ENCODE peak calls at places on chromosomes 16 and 17, in five cellular contexts. One of them, this sample, is unnamed.

GRCh38 chr16:81697321-81697885 is 81.7 kb upstream of the PLCG2 start:
- DNase-seq in endothelial cell: peak; percentile 59
- DNase-seq in T-helper 9 cell: peak; percentile 18
- DNase-seq in Caco-2: peak; percentile 67
- DNase-seq in hypothalamus: peak; percentile 34
- DNase-seq in this sample: no peak

GRCh38 chr17:79045001-79045729 is 21.2 kb downstream of the C1QTNF1 start:
- DNase-seq in endothelial cell: no peak
- DNase-seq in T-helper 9 cell: no peak
- DNase-seq in Caco-2: no peak
- DNase-seq in hypothalamus: no peak
- DNase-seq in this sample: no peak

GRCh38 chr16:84600343-84601229 is 17.3 kb downstream of the COTL1 start:
- DNase-seq in endothelial cell: no peak
- DNase-seq in T-helper 9 cell: no peak
- DNase-seq in Caco-2: no peak
- DNase-seq in hypothalamus: no peak
- DNase-seq in this sample: no peak

GRCh38 chr17:3952186-3952585 is 12.1 kb downstream of the ATP2A3 start:
- DNase-seq in endothelial cell: no peak
- DNase-seq in T-helper 9 cell: no peak
- DNase-seq in Caco-2: no peak
- DNase-seq in hypothalamus: no peak
- DNase-seq in this sample: no peak

GRCh38 chr16:48365030-48365600 is 20.1 kb downstream of the SIAH1 start:
- DNase-seq in endothelial cell: no peak
- DNase-seq in T-helper 9 cell: no peak
- DNase-seq in Caco-2: no peak
- DNase-seq in hypothalamus: no peak
- DNase-seq in this sample: no peak

GRCh38 chr16:50038756-50039529 is 13.9 kb downstream of the CNEP1R1 start:
- DNase-seq in endothelial cell: no peak
- DNase-seq in T-helper 9 cell: no peak
- DNase-seq in Caco-2: no peak
- DNase-seq in hypothalamus: no peak
- DNase-seq in this sample: peak; percentile 51

GRCh38 chr16:7364054-7364407 is 31.4 kb downstream of the RBFOX1 start:
- DNase-seq in endothelial cell: no peak
- DNase-seq in T-helper 9 cell: no peak
- DNase-seq in Caco-2: no peak
- DNase-seq in hypothalamus: no peak
- DNase-seq in this sample: no peak

GRCh38 chr17:83116783-83117555 is 37.6 kb downstream of the METRNL start:
- DNase-seq in endothelial cell: no peak
- DNase-seq in T-helper 9 cell: no peak
- DNase-seq in Caco-2: no peak
- DNase-seq in hypothalamus: no peak
- DNase-seq in this sample: no peak

GRCh38 chr16:55991843-55992242 is 116.7 kb upstream of the CES5A start:
- DNase-seq in endothelial cell: no peak
- DNase-seq in T-helper 9 cell: no peak
- DNase-seq in Caco-2: no peak
- DNase-seq in hypothalamus: no peak
- DNase-seq in this sample: peak; percentile 26

GRCh38 chr17:67500261-67500660 is 123.2 kb downstream of the PITPNC1 start:
- DNase-seq in endothelial cell: no peak
- DNase-seq in T-helper 9 cell: no peak
- DNase-seq in Caco-2: no peak
- DNase-seq in hypothalamus: no peak
- DNase-seq in this sample: no peak

GRCh38 chr17:80743181-80743771 is 198.6 kb downstream of the RPTOR start:
- DNase-seq in endothelial cell: no peak
- DNase-seq in T-helper 9 cell: no peak
- DNase-seq in Caco-2: no peak
- DNase-seq in hypothalamus: no peak
- DNase-seq in this sample: no peak

GRCh38 chr17:520447-521167 is 168.0 kb upstream of the RPH3AL start:
- DNase-seq in endothelial cell: no peak
- DNase-seq in T-helper 9 cell: no peak
- DNase-seq in Caco-2: no peak
- DNase-seq in hypothalamus: no peak
- DNase-seq in this sample: no peak

GRCh38 chr16:54934536-54935410 is 4.1 kb downstream of the IRX5 start:
- DNase-seq in endothelial cell: peak; percentile 59
- DNase-seq in T-helper 9 cell: no peak
- DNase-seq in Caco-2: no peak
- DNase-seq in hypothalamus: peak; percentile 9
- DNase-seq in this sample: no peak